ENCODE peak calls at places on chromosomes 6 and 20, in four cellular contexts. Y, X, D and Z are unnamed samples.

GRCh38 chr20:31516651-31517050 is 2.4 kb downstream of the HM13 start:
- DNase-seq in Y (no peak), X (no peak), D (no peak), Z (no peak)

GRCh38 chr20:30811896-30812671 is 445.4 kb upstream of the DEFB115 start:
- DNase-seq in Y (no peak), X (no peak), D (no peak), Z (no peak)

GRCh38 chr6:155317186-155317585 is 2.9 kb upstream of the TFB1M start:
- DNase-seq in Y (no peak), X (no peak), D (no peak), Z (no peak)

GRCh38 chr6:104182811-104183210 is 676.9 kb downstream of the HACE1 start:
- DNase-seq in Y (no peak), X (no peak), D (no peak), Z (no peak)

GRCh38 chr6:147758305-147758704 is 249.8 kb downstream of the SAMD5 start:
- DNase-seq in Y (no peak), X (no peak), D (no peak), Z (no peak)

GRCh38 chr20:31835977-31836852 is 9.2 kb downstream of the FOXS1 start:
- DNase-seq in Y (peak), X (no peak), D (peak), Z (no peak)

GRCh38 chr20:56630506-56631317 is 1.6 kb downstream of the TFAP2C start:
- DNase-seq in Y (no peak), X (no peak), D (no peak), Z (no peak)

GRCh38 chr6:100461920-100462295 is 2.8 kb downstream of the SIM1 start:
- DNase-seq in Y (no peak), X (no peak), D (no peak), Z (peak)

GRCh38 chr6:22383016-22383415 is 86.2 kb upstream of the PRL start:
- DNase-seq in Y (no peak), X (no peak), D (no peak), Z (no peak)

DNA sequence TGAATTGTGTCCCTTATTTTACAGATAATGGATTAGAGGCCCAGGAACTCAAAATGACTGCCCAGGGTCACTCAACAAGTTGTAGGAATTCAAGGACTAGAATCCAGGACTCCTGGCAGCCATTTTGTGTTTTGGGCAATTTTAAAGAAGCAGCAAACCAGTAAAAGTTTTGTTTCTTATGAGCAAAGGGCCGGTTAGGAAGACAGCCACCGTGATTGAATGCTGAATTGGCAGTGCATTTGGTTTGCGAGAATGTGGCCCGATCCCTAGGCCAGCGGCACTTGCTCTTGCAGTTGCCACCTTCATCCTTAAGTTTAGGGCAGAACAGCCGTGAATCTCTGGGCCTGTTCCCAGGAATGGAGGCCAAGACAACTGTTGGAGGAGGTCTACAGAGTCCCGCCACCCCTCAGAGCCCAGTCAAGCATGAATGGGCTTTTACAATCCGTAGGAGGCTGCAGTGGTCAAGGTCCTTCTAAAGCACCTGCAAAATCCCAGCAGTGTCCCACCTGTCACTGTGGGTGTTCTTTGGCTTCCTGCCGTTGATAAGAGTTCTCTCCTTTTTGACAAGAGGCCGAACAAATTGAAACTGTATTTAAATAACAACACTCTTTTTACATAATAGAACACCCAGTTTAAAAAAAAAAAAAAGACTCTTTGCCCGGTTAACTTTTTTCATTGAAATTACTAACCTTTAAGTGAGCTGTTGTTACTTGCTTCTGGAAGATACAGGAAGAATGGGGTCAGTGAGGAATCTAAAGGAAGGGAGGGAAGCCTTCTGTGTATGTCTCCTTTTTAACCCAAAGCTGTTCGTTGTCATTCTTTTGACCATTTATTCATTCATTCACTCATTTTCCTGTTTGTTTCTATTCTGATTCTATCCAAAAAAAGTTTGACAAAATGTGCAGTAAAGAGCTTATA is 68.7 kb downstream of the PHACTR2 start:
- DNase-seq in Y (no peak), X (no peak), D (no peak), Z (no peak)
- H3K4me3 ChIP-seq in Y (no peak), X (no peak), D (no peak), Z (no peak)

DNA sequence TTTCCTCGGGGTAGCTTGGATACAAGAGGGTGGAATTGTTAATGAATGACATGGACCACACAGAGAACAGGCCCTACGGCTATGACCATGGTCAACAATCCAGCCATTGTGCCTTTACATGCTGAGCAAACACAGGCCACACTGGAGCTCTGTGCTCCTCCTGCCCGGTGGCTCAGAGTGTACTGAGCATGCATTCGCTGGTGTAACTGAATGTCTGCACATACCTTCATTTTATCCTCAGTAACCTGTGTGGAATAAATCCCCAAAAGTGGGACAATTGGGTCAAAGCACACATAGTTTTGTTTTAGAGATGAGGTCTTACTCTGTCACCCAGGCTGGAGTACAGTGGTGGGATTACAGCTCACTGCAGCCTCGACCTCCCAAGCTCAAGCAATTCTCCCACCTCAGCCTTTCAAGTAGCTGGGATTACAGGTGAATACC is 32.8 kb downstream of the LRP11 start:
- DNase-seq in Y (no peak), X (no peak), D (no peak), Z (no peak)
- H3K4me3 ChIP-seq in Y (no peak), X (no peak), D (no peak), Z (no peak)

GRCh38 chr6:144307880-144308279 is 22.7 kb downstream of the UTRN start:
- DNase-seq in Y (no peak), X (no peak), D (no peak), Z (no peak)

GRCh38 chr6:144304223-144304848 is 19.2 kb downstream of the UTRN start:
- DNase-seq in Y (no peak), X (no peak), D (no peak), Z (no peak)

GRCh38 chr6:144305985-144306384 is 20.9 kb downstream of the UTRN start:
- DNase-seq in Y (no peak), X (peak), D (no peak), Z (no peak)

GRCh38 chr6:144302701-144303351 is 17.7 kb downstream of the UTRN start:
- DNase-seq in Y (no peak), X (no peak), D (no peak), Z (no peak)

DNA sequence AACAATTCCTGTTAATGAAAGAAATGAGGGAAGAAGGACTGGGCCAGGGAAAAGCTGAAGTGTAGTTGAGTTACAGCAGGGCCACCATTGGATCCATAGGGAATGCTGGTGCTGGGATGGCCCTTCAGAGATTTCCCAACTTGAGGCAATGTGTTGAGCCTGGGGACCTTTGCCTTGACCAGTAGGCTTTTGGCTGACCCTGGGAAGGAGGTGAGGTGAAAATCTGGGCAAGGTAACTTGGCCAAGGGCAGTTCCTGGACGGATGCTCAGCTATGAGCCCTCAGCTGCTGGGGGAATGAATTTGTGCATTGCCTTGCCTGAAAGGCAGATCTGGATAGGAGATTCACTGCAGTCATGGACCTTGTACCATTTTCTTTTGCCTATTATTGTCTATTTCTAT is 20.4 kb downstream of the UTRN start:
- DNase-seq in Y (no peak), X (no peak), D (no peak), Z (no peak)
- H3K4me3 ChIP-seq in Y (no peak), X (no peak), D (no peak), Z (no peak)

DNA sequence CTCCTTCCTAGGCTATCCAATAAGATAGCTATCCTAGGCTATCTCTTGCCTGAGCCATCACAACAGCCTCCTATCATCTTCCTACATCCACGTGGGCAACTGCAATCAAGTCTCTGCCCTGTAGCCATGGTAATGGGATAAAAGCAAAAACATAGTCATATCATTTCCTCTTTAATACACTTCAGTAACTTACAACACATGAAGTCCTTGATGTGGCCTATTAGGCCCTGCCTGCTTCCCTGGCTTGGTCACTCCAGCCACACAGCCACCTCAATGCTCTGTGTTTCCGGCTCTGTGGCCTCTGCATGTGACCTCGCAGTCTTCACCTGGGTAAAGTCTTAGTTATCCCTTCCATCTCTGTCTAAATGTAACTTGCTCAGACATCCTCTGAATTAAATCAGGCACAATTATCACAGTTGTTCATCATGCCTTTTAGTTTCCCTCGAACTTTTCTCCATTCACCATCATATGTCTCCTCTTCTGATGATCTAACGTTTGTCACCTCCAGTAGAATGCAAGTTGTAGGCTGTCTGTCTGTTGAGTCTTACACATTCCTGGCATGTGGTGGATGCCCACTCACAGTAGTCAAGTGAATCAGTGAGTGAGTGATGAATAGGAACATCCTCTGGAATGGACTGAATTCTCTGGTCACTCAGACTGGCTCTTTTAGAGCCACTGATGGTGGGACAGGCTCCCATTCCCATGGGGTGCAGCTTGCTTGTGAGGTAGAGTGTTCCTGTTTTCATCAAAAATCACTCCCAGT is 229.3 kb downstream of the TBC1D7 start:
- DNase-seq in Y (no peak), X (no peak), D (no peak), Z (no peak)
- H3K4me3 ChIP-seq in Y (no peak), X (no peak), D (no peak), Z (no peak)

GRCh38 chr20:49285233-49285668 is 7.4 kb upstream of the ZNFX1 start:
- DNase-seq in Y (no peak), X (no peak), D (no peak), Z (no peak)

GRCh38 chr20:49288250-49288751 is 10.4 kb upstream of the ZNFX1 start:
- DNase-seq in Y (no peak), X (no peak), D (no peak), Z (no peak)

GRCh38 chr20:49287555-49288249 is 9.8 kb upstream of the ZNFX1 start:
- DNase-seq in Y (no peak), X (no peak), D (no peak), Z (no peak)

GRCh38 chr20:49285813-49286494 is 8.1 kb upstream of the ZNFX1 start:
- DNase-seq in Y (no peak), X (no peak), D (no peak), Z (no peak)

DNA sequence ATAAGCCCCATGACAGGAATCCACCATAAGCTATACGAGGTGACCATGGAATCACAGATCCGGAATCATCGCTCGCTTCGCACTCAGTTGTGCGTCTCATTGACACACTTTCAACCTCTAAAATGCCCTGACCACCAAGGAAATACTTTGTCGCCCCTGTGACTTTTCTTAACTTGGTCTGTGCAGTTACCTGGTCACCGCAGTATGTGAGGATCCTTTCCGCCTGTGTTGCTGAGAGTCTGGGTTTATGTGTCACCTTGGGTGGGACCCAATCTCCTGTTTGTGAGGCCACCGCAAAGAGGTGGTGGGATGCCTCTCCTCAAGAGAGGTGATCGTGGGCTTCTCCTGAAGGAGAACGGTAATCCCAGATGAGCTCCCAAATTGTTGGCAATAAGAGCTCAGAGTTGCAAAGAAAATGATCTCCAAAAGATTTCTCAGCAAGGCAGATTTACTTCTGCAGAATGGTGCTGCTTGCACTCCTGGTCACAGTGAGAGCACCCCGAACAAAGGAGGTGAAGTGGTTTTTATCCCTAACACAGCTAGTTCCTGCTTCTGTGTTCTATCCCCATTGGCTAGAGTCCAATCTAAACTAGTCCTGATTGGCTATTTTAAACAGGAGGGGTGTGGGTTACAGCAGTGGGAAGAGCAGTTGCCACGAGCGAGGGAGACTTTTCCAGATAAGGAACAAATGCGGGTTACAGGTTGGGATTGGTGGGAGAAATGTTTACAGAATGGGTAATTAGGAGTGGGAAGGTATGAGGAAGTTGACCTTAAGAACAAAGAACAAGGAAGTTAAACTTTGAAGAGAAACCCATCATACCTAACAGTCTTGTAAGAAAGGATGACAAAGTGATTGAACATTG is 9.1 kb upstream of the ZNFX1 start:
- DNase-seq in Y (peak), X (no peak), D (no peak), Z (no peak)
- H3K4me3 ChIP-seq in Y (no peak), X (no peak), D (no peak), Z (no peak)

GRCh38 chr20:3843490-3843889 is 3.1 kb upstream of the MAVS start:
- DNase-seq in Y (peak), X (no peak), D (no peak), Z (no peak)

GRCh38 chr20:3846378-3846739 is 275 bp upstream of the MAVS start:
- DNase-seq in Y (no peak), X (no peak), D (no peak), Z (no peak)

GRCh38 chr20:3847419-3847940 is 846 bp downstream of the MAVS start:
- DNase-seq in Y (no peak), X (no peak), D (no peak), Z (no peak)

GRCh38 chr20:3848565-3848964 is 1.9 kb downstream of the MAVS start:
- DNase-seq in Y (no peak), X (no peak), D (no peak), Z (no peak)

GRCh38 chr20:3846740-3847418 is at the start of gene MAVS:
- DNase-seq in Y (peak), X (peak), D (peak), Z (peak)
- H3K4me3 ChIP-seq in Y (peak), X (peak), D (peak), Z (peak)